ENCODE peak calls at places on chromosomes 6 and 20, in ten cellular contexts. D is pancreas, X is H7, K is psoas muscle, Y is neural progenitor cell, L is brain microvascular endothelial cell, T is cardiac muscle cell, F is AG10803, A is NB4, O is GM23248. C is an unnamed sample.

GRCh38 chr20:63100926-63101699 is 94.3 kb upstream of the BHLHE23 start:
- DNase-seq in D (no peak), X (peak; percentile 69), K (peak; percentile 46), Y (no peak), L (no peak), T (no peak), F (no peak), A (no peak), O (no peak), C (no peak)

GRCh38 chr6:170033666-170034065 is 257.2 kb downstream of the DLL1 start:
- DNase-seq in D (no peak), X (no peak), K (no peak), Y (no peak), L (no peak), T (no peak), F (no peak), A (no peak), O (no peak), C (no peak)

GRCh38 chr6:64325093-64325492 is 689.5 kb downstream of the PHF3 start:
- DNase-seq in D (no peak), X (no peak), K (no peak), Y (no peak), L (no peak), T (no peak), F (no peak), A (no peak), O (no peak), C (no peak)

GRCh38 chr6:166814386-166814785 is 142.0 kb downstream of the RNASET2 start:
- DNase-seq in D (no peak), X (no peak), K (no peak), Y (no peak), L (no peak), T (no peak), F (no peak), A (no peak), O (no peak), C (no peak)

GRCh38 chr6:88855521-88856152 is 107.8 kb downstream of the RNGTT start:
- DNase-seq in D (no peak), X (no peak), K (no peak), Y (no peak), L (no peak), T (no peak), F (no peak), A (no peak), O (no peak), C (no peak)

GRCh38 chr20:49138431-49138830 is 49.7 kb downstream of the STAU1 start:
- DNase-seq in D (no peak), X (no peak), K (no peak), Y (no peak), L (no peak), T (no peak), F (no peak), A (no peak), O (no peak), C (no peak)

GRCh38 chr6:121309768-121310473 is 24.4 kb downstream of the TBC1D32 start:
- DNase-seq in D (no peak), X (no peak), K (no peak), Y (no peak), L (no peak), T (peak; percentile 77), F (peak; percentile 69), A (no peak), O (peak; percentile 61), C (peak; percentile 74)

GRCh38 chr20:49567421-49568256 is at the start of gene PTGIS:
- DNase-seq in D (no peak), X (peak; percentile 93), K (no peak), Y (peak; percentile 91), L (no peak), T (peak; percentile 63), F (no peak), A (no peak), O (peak; percentile 84), C (no peak)

GRCh38 chr6:112218563-112218962 is 35.8 kb downstream of the LAMA4 start:
- DNase-seq in D (no peak), X (no peak), K (no peak), Y (no peak), L (no peak), T (peak; percentile 49), F (no peak), A (no peak), O (peak; percentile 71), C (peak; percentile 53)

GRCh38 chr6:135323979-135324378 is 142.9 kb downstream of the MYB start:
- DNase-seq in D (no peak), X (no peak), K (no peak), Y (no peak), L (no peak), T (no peak), F (no peak), A (peak; percentile 57), O (no peak), C (no peak)

GRCh38 chr6:3766219-3766618 is 14.7 kb upstream of the PXDC1 start:
- DNase-seq in D (no peak), X (no peak), K (no peak), Y (no peak), L (no peak), T (peak; percentile 32), F (peak; percentile 91), A (no peak), O (peak; percentile 91), C (peak; percentile 60)
- H3K4me3 ChIP-seq in D (no peak overlapping the region), X (no peak overlapping the region), K (no peak overlapping the region), Y (no peak overlapping the region), L (no peak overlapping the region), T (no peak overlapping the region), F (no peak overlapping the region), A (no peak overlapping the region), O (peak overlapping the region; percentile 3), C (no peak overlapping the region)

DNA sequence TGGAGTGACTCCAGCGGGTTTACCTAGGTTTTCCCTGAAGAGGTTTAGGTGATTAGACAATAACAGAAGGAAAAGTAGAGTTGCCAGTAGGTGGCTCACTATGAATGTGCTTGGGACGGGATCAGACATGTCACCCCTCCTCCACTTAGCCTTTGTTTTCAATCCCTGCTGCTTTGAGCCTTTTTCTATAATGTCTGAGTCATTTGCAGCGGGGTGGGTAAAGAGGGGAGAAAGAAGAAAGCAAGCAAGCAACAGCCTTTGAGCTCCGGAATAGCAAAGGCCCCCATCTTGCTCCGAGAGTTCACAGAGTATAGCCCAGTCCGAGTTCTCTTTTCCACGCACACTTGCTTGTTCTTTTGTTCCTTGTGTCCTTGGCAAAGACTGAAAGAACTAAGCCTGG is 129.1 kb downstream of the PACRG start:
- DNase-seq in D (no peak), X (peak; percentile 73), K (no peak), Y (peak; percentile 88), L (peak; percentile 80), T (peak; percentile 89), F (peak; percentile 82), A (peak; percentile 61), O (peak; percentile 85), C (peak; percentile 83)
- H3K4me3 ChIP-seq in D (no peak overlapping the region), X (no peak overlapping the region), K (peak overlapping the region; percentile 61), Y (peak overlapping the region; percentile 33), L (peak overlapping the region; percentile 28), T (no peak overlapping the region), F (peak overlapping the region; percentile 29), A (no peak overlapping the region), O (peak overlapping the region; percentile 65), C (peak overlapping the region; percentile 44)

DNA sequence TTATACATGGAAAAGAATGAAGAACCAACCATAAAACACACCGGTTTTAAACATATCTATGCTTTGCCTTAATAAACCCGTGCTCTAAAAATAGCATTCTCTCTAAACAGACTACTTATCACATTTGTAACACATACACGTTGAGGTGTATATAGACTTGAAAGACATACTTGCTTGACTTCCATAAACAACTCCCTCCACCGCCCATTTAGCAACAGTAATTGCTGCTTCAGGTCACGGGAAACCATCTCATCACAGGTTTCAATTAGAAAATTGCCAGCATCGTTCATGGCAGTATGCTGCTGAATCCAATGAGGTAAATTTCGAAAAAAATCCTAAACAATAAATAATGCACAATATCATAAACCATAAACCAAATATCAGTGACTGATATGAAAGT is 174.0 kb downstream of the SYNE1 start:
- DNase-seq in D (no peak), X (no peak), K (no peak), Y (no peak), L (no peak), T (no peak), F (no peak), A (no peak), O (no peak), C (no peak)
- H3K4me3 ChIP-seq in D (no peak overlapping the region), X (no peak overlapping the region), K (peak overlapping the region; percentile 38), Y (no peak overlapping the region), L (no peak overlapping the region), T (no peak overlapping the region), F (no peak overlapping the region), A (peak overlapping the region; percentile 21), O (no peak overlapping the region), C (peak overlapping the region; percentile 21)

GRCh38 chr20:54132612-54133433 is 41.0 kb downstream of the CYP24A1 start:
- DNase-seq in D (no peak), X (no peak), K (no peak), Y (peak; percentile 52), L (peak; percentile 96), T (peak; percentile 98), F (peak; percentile 99), A (peak; percentile 48), O (peak; percentile 98), C (peak; percentile 99)

GRCh38 chr20:54134445-54135220 is 39.2 kb downstream of the CYP24A1 start:
- DNase-seq in D (no peak), X (no peak), K (no peak), Y (no peak), L (peak; percentile 90), T (peak; percentile 18), F (peak; percentile 29), A (no peak), O (peak; percentile 70), C (peak; percentile 83)

GRCh38 chr20:54137115-54137514 is 36.7 kb downstream of the CYP24A1 start:
- DNase-seq in D (no peak), X (no peak), K (no peak), Y (no peak), L (no peak), T (peak; percentile 12), F (no peak), A (no peak), O (peak; percentile 4), C (peak; percentile 83)

GRCh38 chr20:54131675-54132611 is 41.8 kb downstream of the CYP24A1 start:
- DNase-seq in D (no peak), X (no peak), K (no peak), Y (peak; percentile 53), L (no peak), T (peak; percentile 10), F (peak; percentile 42), A (no peak), O (peak; percentile 49), C (peak; percentile 30)

DNA sequence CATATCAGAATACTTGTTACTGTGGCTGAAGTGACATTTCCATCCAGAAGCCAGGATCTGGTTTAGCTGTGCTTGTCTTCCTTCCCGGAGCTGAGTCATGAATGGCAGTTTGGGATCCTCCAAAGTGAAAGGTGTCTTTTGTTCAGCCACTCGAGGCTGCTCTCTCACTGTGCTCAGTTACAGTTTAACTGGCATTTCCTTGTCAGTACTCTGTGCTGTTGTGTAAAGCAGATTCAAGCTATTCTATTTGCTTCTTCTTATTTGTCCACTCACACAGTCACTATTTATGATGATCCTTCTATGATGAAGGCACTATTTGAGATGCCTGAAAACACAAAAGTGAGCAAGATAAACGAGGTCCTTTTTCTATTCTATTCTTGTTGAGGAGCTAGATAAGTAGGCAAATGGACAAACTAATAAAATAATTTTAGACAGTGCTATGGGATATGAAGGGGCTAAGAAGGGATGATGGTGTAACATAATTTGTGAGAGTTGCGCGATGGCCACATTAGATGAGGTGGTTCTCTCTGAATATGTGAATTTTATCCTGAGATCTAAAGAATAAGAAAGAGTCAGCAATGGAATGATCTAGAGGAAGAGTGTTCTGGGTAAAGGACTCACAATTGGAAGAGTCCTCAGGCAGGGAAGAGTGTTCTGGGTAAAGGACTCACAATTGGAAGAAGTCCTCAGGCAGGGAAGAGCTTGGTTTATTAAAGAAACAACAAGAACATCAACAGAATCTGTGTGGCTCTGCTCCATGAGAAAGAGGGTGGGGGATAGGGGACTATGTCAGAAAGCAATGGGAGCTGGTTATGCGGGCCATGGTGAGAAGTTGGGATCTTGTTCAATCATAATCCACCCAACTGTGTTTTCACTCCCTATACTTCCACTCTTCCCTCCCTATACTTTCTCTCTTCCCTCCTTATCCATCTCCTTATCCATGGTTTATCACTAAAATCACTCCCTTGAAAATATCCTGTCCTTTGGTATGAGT is 40.1 kb downstream of the CYP24A1 start:
- DNase-seq in D (no peak), X (no peak), K (no peak), Y (peak; percentile 16), L (no peak), T (peak; percentile 29), F (peak; percentile 56), A (no peak), O (peak; percentile 64), C (peak; percentile 24)
- H3K4me3 ChIP-seq in D (no peak overlapping the region), X (no peak overlapping the region), K (no peak overlapping the region), Y (no peak overlapping the region), L (no peak overlapping the region), T (no peak overlapping the region), F (peak overlapping the region; percentile 25), A (no peak overlapping the region), O (peak overlapping the region; percentile 15), C (no peak overlapping the region)